ENCODE peak calls at places on chromosomes 5 and 9, in six cellular contexts. K is mucosa of descending colon, U is esophagus squamous epithelium, W is adipocyte, A is GM23248, D is stomach. S is an unnamed sample. For H3K4me1, the result is how much of the 10 kb centered on the place peaks cover.

GRCh38 chr9:120343416-120343815 is 236.6 kb downstream of the CDK5RAP2 start:
- DNase-seq in K (no peak), U (no peak), W (no peak), A (no peak), D (no peak), S (no peak)

GRCh38 chr5:38297830-38298608 is 39.7 kb downstream of the EGFLAM start:
- DNase-seq in K (no peak), U (no peak), W (no peak), A (no peak), D (no peak), S (no peak)

GRCh38 chr9:129572517-129572916 is 48.4 kb downstream of the C9orf50 start:
- DNase-seq in K (no peak), U (no peak), W (no peak), A (no peak), D (no peak), S (no peak)

GRCh38 chr9:110128664-110129329 is 79.2 kb downstream of the C9orf152 start:
- DNase-seq in K (no peak), U (no peak), W (no peak), A (no peak), D (no peak), S (peak)

GRCh38 chr9:31290731-31291130 is 1093.7 kb upstream of the ACO1 start:
- DNase-seq in K (no peak), U (no peak), W (no peak), A (no peak), D (no peak), S (no peak)

GRCh38 chr9:98869078-98869745 is 61.7 kb downstream of the GALNT12 start:
- DNase-seq in K (no peak), U (no peak), W (no peak), A (no peak), D (no peak), S (no peak)

GRCh38 chr9:115850548-115851304 is 302.9 kb upstream of the PAPPA start:
- DNase-seq in K (no peak), U (no peak), W (peak), A (peak), D (no peak), S (no peak)

GRCh38 chr9:111399772-111400563 is 69.9 kb upstream of the OR2K2 start:
- DNase-seq in K (no peak), U (no peak), W (peak), A (peak), D (peak), S (peak)

GRCh38 chr9:136147890-136148714 is 29.4 kb upstream of the TMEM250 start:
- DNase-seq in K (no peak), U (no peak), W (no peak), A (no peak), D (no peak), S (no peak)

GRCh38 chr5:68046445-68046844 is 169.1 kb upstream of the PIK3R1 start:
- DNase-seq in K (no peak), U (no peak), W (peak), A (peak), D (no peak), S (no peak)

GRCh38 chr9:12658531-12659209 is 34.5 kb upstream of the TYRP1 start:
- DNase-seq in K (peak), U (no peak), W (no peak), A (no peak), D (no peak), S (no peak)

GRCh38 chr9:122348791-122349190 is 22.0 kb upstream of the PTGS1 start:
- DNase-seq in K (no peak), U (no peak), W (no peak), A (no peak), D (no peak), S (no peak)

GRCh38 chr9:34084562-34084961 is 35.9 kb upstream of the UBAP2 start:
- DNase-seq in K (no peak), U (no peak), W (peak), A (peak), D (no peak), S (no peak)

GRCh38 chr5:134581241-134581981 is 51.2 kb downstream of the SAR1B start:
- DNase-seq in K (peak), U (no peak), W (no peak), A (peak), D (no peak), S (peak)

GRCh38 chr9:128244443-128245226 is 31.2 kb downstream of the GOLGA2 start:
- DNase-seq in K (peak), U (no peak), W (peak), A (peak), D (peak), S (peak)

GRCh38 chr9:76302947-76303550 is 91.2 kb downstream of the RFK start:
- DNase-seq in K (no peak), U (no peak), W (peak), A (peak), D (no peak), S (no peak)

GRCh38 chr5:73229271-73229670 is 56.3 kb downstream of the TMEM174 start:
- DNase-seq in K (no peak), U (no peak), W (peak), A (peak), D (no peak), S (no peak)

GRCh38 chr5:176658007-176658599 is 10.8 kb downstream of the TSPAN17 start:
- DNase-seq in K (peak), U (no peak), W (peak), A (peak), D (peak), S (peak)

GRCh38 chr5:116765441-116765840 is 190.8 kb upstream of the SEMA6A start:
- DNase-seq in K (no peak), U (no peak), W (no peak), A (no peak), D (no peak), S (no peak)

GRCh38 chr5:139646912-139647391 is 1.2 kb upstream of the CXXC5 start:
- DNase-seq in K (peak), U (no peak), W (no peak), A (no peak), D (no peak), S (no peak)

GRCh38 chr5:52989781-52990530 is 804 bp downstream of the ITGA2 start:
- DNase-seq in K (peak), U (no peak), W (peak), A (peak), D (peak), S (peak)

GRCh38 chr9:34553511-34554021 is 30.8 kb upstream of the ENHO start:
- DNase-seq in K (no peak), U (no peak), W (no peak), A (no peak), D (no peak), S (no peak)

GRCh38 chr5:125550237-125550636 is 803.8 kb upstream of the ZNF608 start:
- DNase-seq in K (no peak), U (no peak), W (peak), A (peak), D (no peak), S (no peak)

GRCh38 chr9:132801659-132802058 is 76.4 kb downstream of the AK8 start:
- DNase-seq in K (no peak), U (no peak), W (no peak), A (no peak), D (no peak), S (no peak)

GRCh38 chr5:93622240-93622885 is 39.3 kb downstream of the NR2F1 start:
- DNase-seq in K (no peak), U (no peak), W (peak), A (peak), D (no peak), S (no peak)

GRCh38 chr9:130072515-130073235 is 19.0 kb downstream of the GPR107 start:
- DNase-seq in K (no peak), U (no peak), W (peak), A (no peak), D (no peak), S (no peak)

GRCh38 chr9:77021289-77021927 is 2.0 kb downstream of the FOXB2 start:
- DNase-seq in K (no peak), U (no peak), W (no peak), A (no peak), D (no peak), S (no peak)

GRCh38 chr9:115237383-115238087 is 119.6 kb upstream of the TNC start:
- DNase-seq in K (no peak), U (no peak), W (peak), A (peak), D (no peak), S (no peak)

GRCh38 chr5:3818612-3819011 is 223.0 kb downstream of the IRX1 start:
- DNase-seq in K (no peak), U (no peak), W (no peak), A (no peak), D (no peak), S (no peak)

GRCh38 chr9:75644649-75645048 is 245.8 kb upstream of the PCSK5 start:
- DNase-seq in K (no peak), U (no peak), W (no peak), A (no peak), D (no peak), S (no peak)

GRCh38 chr5:1351156-1351555 is 6.3 kb upstream of the CLPTM1L start:
- DNase-seq in K (no peak), U (no peak), W (no peak), A (no peak), D (no peak), S (no peak)

GRCh38 chr5:32598997-32599549 is 13.7 kb downstream of the SUB1 start:
- DNase-seq in K (no peak), U (no peak), W (no peak), A (no peak), D (no peak), S (no peak)

DNA sequence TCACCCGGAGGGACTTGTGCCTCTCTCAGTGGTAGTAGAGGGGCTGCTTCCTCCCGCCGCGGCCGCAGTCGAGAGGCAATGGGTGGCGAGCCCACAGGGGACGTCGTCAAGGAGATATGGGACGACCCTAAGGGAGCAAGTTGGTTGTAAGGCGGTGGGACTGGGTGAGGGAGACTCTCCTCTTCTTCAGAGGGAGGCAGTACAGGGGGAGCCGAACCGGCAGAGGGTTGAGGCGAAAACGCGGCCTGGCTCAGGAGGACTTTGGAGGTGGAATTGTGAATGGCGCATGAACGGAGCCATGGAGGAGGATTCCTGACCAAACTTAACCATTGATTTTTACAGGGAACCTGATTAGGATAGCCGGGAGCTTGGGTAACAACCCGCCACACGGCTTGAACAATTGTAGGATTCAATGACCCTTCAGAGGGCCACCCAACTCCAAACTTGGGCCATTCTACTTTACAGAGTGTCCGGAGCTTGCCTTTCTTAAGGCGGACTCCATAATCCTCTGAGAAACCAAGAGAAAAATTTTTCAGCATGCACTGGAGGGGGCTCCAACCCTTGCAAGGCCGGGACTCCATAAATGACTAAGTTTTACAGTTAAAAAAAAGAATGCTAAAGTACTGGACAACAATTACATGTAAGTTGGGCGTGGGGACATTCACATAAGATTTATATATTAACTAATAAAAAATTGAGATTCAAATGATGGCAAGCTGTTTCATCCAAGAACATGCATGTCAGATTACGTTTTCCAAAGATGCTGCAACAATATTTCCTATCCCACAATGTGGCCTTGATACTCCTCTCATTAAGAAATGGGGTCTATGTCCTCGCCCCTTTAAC is 19.4 kb upstream of the RHOBTB3 start:
- DNase-seq in K (no peak), U (no peak), W (no peak), A (no peak), D (no peak), S (no peak)
- H3K4me1 ChIP-seq in K (under half), U (under half), W (under half), A (under half), D (under half), S (under half)

GRCh38 chr9:71755230-71755629 is 13.1 kb downstream of the CEMIP2 start:
- DNase-seq in K (no peak), U (no peak), W (no peak), A (no peak), D (no peak), S (no peak)
- H3K4me1 ChIP-seq in K (under half), U (under half), W (under half), A (under half), D (under half), S (under half)

GRCh38 chr5:180809403-180810209 is 7.0 kb upstream of the MGAT1 start:
- DNase-seq in K (no peak), U (peak), W (peak), A (peak), D (peak), S (peak)
- H3K4me1 ChIP-seq in K (half or more), U (half or more), W (under half), A (under half), D (half or more), S (half or more)

DNA sequence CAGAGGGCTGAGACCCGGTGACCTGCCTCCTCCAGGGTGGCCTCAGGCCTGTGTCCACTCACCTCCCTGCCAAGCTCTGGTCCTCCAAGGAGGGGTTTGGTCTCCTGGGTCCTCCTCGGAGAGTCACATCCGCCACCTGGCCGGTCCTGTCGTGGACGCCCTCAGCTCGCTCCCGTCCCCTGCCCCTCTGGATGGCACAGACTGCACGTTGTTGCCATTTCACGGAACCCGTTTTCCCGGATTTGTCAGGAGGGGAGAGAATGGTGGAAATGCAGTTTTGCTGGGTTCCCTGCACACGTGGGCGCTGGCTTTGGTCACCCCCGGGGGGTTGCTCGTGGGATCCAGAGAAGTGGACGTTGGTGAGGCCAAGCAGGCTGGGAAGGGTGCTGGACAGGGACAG is 62.7 kb downstream of the RXRA start:
- DNase-seq in K (no peak), U (no peak), W (no peak), A (no peak), D (no peak), S (no peak)
- H3K4me1 ChIP-seq in K (half or more), U (half or more), W (under half), A (under half), D (half or more), S (half or more)

GRCh38 chr9:117705386-117705785 is 1.2 kb downstream of the TLR4 start:
- DNase-seq in K (no peak), U (no peak), W (no peak), A (no peak), D (no peak), S (no peak)

GRCh38 chr9:117706421-117707150 is 2.4 kb downstream of the TLR4 start:
- DNase-seq in K (no peak), U (no peak), W (no peak), A (peak), D (no peak), S (no peak)

GRCh38 chr9:117703538-117703937 is 665 bp upstream of the TLR4 start:
- DNase-seq in K (no peak), U (no peak), W (peak), A (peak), D (no peak), S (no peak)

GRCh38 chr9:117704024-117704575 is at the start of gene TLR4:
- DNase-seq in K (peak), U (no peak), W (peak), A (peak), D (peak), S (peak)

GRCh38 chr9:117704597-117704996 is 394 bp downstream of the TLR4 start:
- DNase-seq in K (no peak), U (no peak), W (no peak), A (no peak), D (no peak), S (no peak)
- H3K4me1 ChIP-seq in K (under half), U (under half), W (under half), A (under half), D (under half), S (under half)

GRCh38 chr5:149776376-149777305 is 46.5 kb downstream of the PPARGC1B start:
- DNase-seq in K (peak), U (no peak), W (no peak), A (no peak), D (peak), S (peak)
- H3K4me1 ChIP-seq in K (half or more), U (half or more), W (under half), A (under half), D (half or more), S (under half)

DNA sequence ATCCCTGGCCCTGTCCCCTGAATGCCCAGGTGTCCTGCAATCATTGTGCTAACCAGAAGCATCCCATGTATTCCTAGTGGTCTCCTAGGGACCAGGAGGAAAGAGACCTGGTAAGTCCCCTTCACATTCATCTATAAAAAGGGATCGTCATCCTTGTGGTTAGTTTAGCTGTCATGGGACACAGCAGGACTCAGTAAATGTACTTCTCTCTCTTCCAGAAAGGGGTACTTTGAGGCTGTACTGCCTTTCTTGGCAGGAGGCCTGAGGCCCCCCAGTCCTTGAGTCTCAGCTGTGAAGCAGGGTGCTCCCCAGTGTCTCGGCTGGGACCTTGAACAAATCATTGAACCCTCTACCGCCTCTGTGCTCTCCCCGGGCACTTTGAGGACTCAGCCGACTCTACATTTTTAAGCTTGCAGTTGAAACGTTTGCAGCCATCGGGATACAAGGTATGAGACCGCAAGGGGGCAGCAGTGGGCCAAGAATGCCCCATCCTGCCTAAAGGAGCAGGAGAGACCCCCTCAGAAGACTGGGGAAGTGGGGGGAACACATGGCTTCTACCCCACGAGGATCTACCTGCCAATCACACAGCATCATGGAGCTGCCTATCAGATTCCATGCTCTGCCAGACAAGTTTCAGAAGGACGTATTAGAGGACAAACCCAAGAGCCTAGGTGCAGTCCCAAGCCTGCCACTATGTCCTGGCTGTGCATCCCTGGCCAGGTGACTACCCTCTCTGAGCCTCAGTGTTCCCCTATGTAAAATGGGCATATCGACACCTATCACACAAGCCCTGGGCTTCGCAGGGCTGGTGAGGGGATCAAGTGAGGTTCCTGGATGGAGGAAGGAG is 2.4 kb upstream of the PHYKPL start:
- DNase-seq in K (peak), U (no peak), W (peak), A (peak), D (peak), S (peak)
- H3K4me1 ChIP-seq in K (under half), U (half or more), W (under half), A (under half), D (under half), S (half or more)

GRCh38 chr9:21688108-21689102 is 114.0 kb upstream of the MTAP start:
- DNase-seq in K (no peak), U (no peak), W (peak), A (peak), D (peak), S (no peak)

GRCh38 chr9:21690561-21690960 is 111.9 kb upstream of the MTAP start:
- DNase-seq in K (no peak), U (no peak), W (peak), A (peak), D (no peak), S (no peak)

GRCh38 chr9:21692390-21692789 is 110.0 kb upstream of the MTAP start:
- DNase-seq in K (no peak), U (no peak), W (no peak), A (no peak), D (no peak), S (no peak)

GRCh38 chr9:21687351-21687750 is 115.1 kb upstream of the MTAP start:
- DNase-seq in K (no peak), U (no peak), W (no peak), A (no peak), D (no peak), S (no peak)

DNA sequence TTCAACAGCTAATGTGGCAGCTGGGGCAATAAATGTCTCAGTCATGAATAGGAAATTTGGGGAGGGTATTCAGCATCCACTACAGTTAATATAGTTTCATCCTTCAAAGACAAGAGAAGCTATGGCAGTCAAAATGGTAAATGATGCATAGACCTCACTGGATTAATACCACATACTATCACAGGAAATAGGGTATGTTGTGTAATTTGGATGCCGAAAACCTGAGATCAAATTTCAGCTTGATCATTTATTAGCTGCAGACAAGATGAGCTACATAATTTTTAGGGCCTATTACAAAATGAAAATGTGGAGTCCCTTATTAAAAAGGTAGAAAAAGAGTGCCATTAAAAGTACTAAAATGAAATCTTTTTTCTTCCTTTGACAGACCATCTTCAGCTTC is 112.6 kb upstream of the MTAP start:
- DNase-seq in K (no peak), U (no peak), W (no peak), A (peak), D (no peak), S (no peak)
- H3K4me1 ChIP-seq in K (under half), U (under half), W (under half), A (half or more), D (under half), S (under half)

GRCh38 chr5:173643964-173644363 is 27.5 kb upstream of the BOD1 start:
- DNase-seq in K (no peak), U (no peak), W (no peak), A (no peak), D (peak), S (no peak)

GRCh38 chr5:173640166-173640804 is 23.8 kb upstream of the BOD1 start:
- DNase-seq in K (no peak), U (no peak), W (peak), A (no peak), D (no peak), S (no peak)

GRCh38 chr5:173641171-173641570 is 24.7 kb upstream of the BOD1 start:
- DNase-seq in K (no peak), U (no peak), W (no peak), A (no peak), D (no peak), S (no peak)

GRCh38 chr5:173642895-173643481 is 26.5 kb upstream of the BOD1 start:
- DNase-seq in K (no peak), U (no peak), W (no peak), A (no peak), D (no peak), S (no peak)

GRCh38 chr5:173642191-173642816 is 25.9 kb upstream of the BOD1 start:
- DNase-seq in K (no peak), U (no peak), W (no peak), A (no peak), D (no peak), S (no peak)
- H3K4me1 ChIP-seq in K (under half), U (under half), W (under half), A (under half), D (under half), S (under half)

S was measured in Peyer's patch.